ENCODE peak calls at places on chromosomes 1 and 21, in eight cellular contexts. P is psoas muscle, Y is fibroblast of lung, Z is breast epithelium, N is lung, A is right lobe of liver, O is upper lobe of right lung, B is H1. I is an unnamed sample.

GRCh38 chr1:34369701-34370455 is 193.2 kb downstream of the C1orf94 start:
- DNase-seq in A (no peak), N (peak; percentile 16), B (no peak), Z (no peak), Y (no peak), O (no peak), P (no peak), I (no peak)

GRCh38 chr21:32611471-32611997 is 643 bp downstream of the CFAP298 start:
- DNase-seq in Y (peak; percentile 44), Z (no peak), B (no peak), N (peak; percentile 35), O (peak; percentile 73), A (no peak), P (no peak), I (no peak)

GRCh38 chr1:220325306-220325995 is 53.2 kb upstream of the RAB3GAP2 start:
- DNase-seq in B (no peak), P (no peak), A (no peak), Z (no peak), N (no peak), O (no peak), Y (no peak), I (no peak)

GRCh38 chr1:160040481-160040880 is 8.7 kb upstream of the PIGM start:
- DNase-seq in A (no peak), Y (peak; percentile 14), B (no peak), Z (no peak), P (no peak), O (no peak), N (no peak), I (no peak)

GRCh38 chr1:112544753-112545152 is 36.0 kb downstream of the WNT2B start:
- DNase-seq in B (no peak), O (no peak), P (no peak), Z (no peak), N (no peak), Y (peak; percentile 66), A (no peak), I (no peak)

GRCh38 chr1:205225901-205226765 is 1.6 kb upstream of the TMCC2 start:
- DNase-seq in Z (peak; percentile 28), B (no peak), P (no peak), Y (peak; percentile 79), A (no peak), O (no peak), N (no peak), I (no peak)

GRCh38 chr1:153390938-153391710 is at the start of gene S100A8:
- DNase-seq in O (peak; percentile 83), B (no peak), N (peak; percentile 76), Z (peak; percentile 63), P (peak; percentile 84), A (peak; percentile 81), Y (no peak), I (peak; percentile 83)

GRCh38 chr21:37557261-37557950 is 190.8 kb downstream of the DYRK1A start:
- DNase-seq in O (no peak), Z (no peak), B (no peak), P (no peak), A (no peak), Y (no peak), N (no peak), I (no peak)

GRCh38 chr1:30977511-30977910 is 69.0 kb upstream of the SDC3 start:
- DNase-seq in P (no peak), O (no peak), A (no peak), Y (no peak), B (no peak), N (no peak), Z (no peak), I (no peak)

GRCh38 chr1:53835491-53835890 is 2.6 kb downstream of the NDC1 start:
- DNase-seq in Y (peak; percentile 65), B (no peak), A (no peak), P (no peak), O (no peak), Z (no peak), N (no peak), I (no peak)

GRCh38 chr1:88595355-88595754 is 88.7 kb upstream of the PKN2 start:
- DNase-seq in Y (peak; percentile 29), O (no peak), N (no peak), Z (no peak), B (no peak), P (no peak), A (no peak), I (no peak)

GRCh38 chr1:20993716-20994115 is 183.0 kb downstream of the EIF4G3 start:
- DNase-seq in Z (no peak), O (no peak), Y (no peak), B (no peak), P (no peak), N (no peak), A (no peak), I (no peak)

GRCh38 chr1:162166934-162167615 is 97.6 kb downstream of the NOS1AP start:
- DNase-seq in Y (no peak), Z (no peak), A (no peak), P (no peak), B (no peak), N (no peak), O (no peak), I (no peak)

GRCh38 chr1:156504821-156505678 is 4.5 kb upstream of the MEF2D start:
- DNase-seq in N (peak; percentile 100), Z (peak; percentile 99), Y (peak; percentile 100), P (peak; percentile 100), O (peak; percentile 100), B (peak; percentile 93), A (peak; percentile 100), I (peak; percentile 99)

GRCh38 chr1:156506450-156506849 is 5.9 kb upstream of the MEF2D start:
- DNase-seq in Z (no peak), O (no peak), P (no peak), B (no peak), N (no peak), A (no peak), Y (no peak), I (no peak)

GRCh38 chr1:156504062-156504813 is 3.7 kb upstream of the MEF2D start:
- DNase-seq in A (no peak), P (no peak), B (no peak), O (peak; percentile 12), Y (no peak), N (no peak), Z (no peak), I (no peak)

GRCh38 chr1:156503672-156504055 is 3.1 kb upstream of the MEF2D start:
- DNase-seq in Y (no peak), Z (no peak), O (no peak), P (no peak), B (no peak), A (no peak), N (no peak), I (no peak)

DNA sequence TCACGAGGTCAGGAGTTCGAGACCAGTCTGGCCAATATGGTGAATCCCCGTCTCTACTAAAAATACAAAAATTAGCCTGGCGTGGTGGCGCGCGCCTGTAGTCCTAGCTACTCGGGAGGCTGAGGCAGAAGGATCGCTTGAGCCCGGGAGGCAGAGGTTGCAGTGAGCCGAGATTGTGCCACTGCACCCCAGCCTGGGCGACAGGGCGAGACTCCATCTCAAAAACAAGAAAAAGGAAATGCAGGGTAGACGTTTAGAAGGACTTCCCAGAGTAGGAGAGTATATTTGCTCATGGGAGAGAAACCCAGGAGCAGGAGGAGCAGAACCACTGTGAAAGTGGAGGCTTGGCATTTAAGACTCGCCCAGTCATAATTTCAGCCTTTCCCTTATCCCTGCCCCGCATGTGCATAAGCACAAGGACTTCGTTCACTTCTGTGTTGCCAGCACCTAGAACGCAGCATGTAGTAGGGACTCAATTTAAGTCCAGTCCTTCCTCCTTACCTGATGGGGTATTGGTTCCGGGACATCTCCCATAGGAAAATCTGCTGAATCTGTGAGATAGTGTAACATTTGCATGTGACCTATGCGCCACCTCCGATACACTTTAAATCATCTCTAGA is 5.2 kb upstream of the MEF2D start:
- DNase-seq in P (no peak), Y (no peak), Z (no peak), A (no peak), B (no peak), O (no peak), N (no peak), I (no peak)
- H3K27me3 ChIP-seq in P (no peaks in the 10 kb centered on the region), Y (no peaks in the 10 kb centered on the region), Z (no peaks in the 10 kb centered on the region), A (no peaks in the 10 kb centered on the region), B (no peaks in the 10 kb centered on the region), O (no peaks in the 10 kb centered on the region), N (no peaks in the 10 kb centered on the region), I (no peaks in the 10 kb centered on the region)

DNA sequence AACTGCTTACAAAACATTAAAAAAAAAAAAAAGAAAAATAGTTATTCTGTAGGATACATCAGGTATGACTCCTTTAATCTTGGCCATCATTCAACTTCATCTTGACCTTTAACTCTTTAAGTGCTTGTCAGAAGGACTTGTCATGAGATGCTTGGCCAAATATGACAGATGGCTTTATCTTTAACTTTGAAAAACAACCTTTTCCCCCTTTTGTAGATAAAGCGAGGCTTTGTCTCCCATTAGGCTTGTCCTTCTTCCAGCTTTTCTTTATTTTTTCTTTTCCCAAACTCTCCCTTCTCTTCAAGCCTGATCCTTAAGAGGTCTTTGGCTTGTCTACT is 2.3 kb downstream of the SRSF10 start:
- DNase-seq in Z (no peak), N (no peak), O (no peak), A (no peak), Y (peak; percentile 20), B (no peak), P (no peak), I (no peak)
- H3K4me1 ChIP-seq in Z (no peaks in the 10 kb centered on the region), N (peaks cover 6% of the 10 kb centered on the region), O (peaks cover 34% of the 10 kb centered on the region), A (no peaks in the 10 kb centered on the region), Y (peaks cover 11% of the 10 kb centered on the region), B (peaks cover 4% of the 10 kb centered on the region), P (peaks cover 39% of the 10 kb centered on the region), I (peaks cover 50% of the 10 kb centered on the region)

DNA sequence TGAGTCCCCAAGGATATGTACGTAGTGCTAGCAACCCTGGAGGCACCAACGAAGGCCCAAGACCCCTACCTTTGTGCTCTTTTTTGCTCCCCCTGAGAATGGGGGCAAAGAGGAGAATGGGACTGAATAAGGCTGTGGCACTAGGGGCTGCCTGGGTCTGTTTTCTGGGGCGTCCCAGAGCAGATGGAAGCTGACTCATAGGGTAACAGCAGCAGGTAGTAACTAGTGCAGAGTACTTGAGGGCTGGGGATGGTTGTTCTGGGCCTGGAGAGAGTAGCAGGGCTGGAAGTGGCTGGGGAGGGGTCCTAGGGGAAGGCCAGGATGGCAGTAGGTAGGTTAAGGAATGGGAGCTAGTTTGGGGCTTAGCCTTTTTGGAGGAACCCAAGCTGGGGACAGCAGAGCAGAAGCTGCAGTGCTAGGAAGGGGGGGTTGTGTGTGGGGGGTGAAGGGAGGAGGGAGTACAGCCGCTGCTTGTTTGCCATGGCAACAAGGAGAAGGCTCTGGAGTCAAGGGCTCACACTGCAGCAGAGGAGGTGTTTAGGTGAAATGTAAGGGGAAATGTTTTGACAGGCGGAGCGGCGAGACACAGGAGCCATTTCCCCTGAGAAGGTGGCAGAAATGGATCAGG is 1.8 kb downstream of the NCDN start:
- DNase-seq in O (no peak), N (no peak), Z (no peak), P (peak; percentile 47), A (no peak), Y (no peak), B (no peak), I (no peak)
- H3K4me3 ChIP-seq in O (no peak overlapping the region), N (no peak overlapping the region), Z (no peak overlapping the region), P (no peak overlapping the region), A (no peak overlapping the region), Y (no peak overlapping the region), B (peak overlapping the region; percentile 72), I (no peak overlapping the region)

DNA sequence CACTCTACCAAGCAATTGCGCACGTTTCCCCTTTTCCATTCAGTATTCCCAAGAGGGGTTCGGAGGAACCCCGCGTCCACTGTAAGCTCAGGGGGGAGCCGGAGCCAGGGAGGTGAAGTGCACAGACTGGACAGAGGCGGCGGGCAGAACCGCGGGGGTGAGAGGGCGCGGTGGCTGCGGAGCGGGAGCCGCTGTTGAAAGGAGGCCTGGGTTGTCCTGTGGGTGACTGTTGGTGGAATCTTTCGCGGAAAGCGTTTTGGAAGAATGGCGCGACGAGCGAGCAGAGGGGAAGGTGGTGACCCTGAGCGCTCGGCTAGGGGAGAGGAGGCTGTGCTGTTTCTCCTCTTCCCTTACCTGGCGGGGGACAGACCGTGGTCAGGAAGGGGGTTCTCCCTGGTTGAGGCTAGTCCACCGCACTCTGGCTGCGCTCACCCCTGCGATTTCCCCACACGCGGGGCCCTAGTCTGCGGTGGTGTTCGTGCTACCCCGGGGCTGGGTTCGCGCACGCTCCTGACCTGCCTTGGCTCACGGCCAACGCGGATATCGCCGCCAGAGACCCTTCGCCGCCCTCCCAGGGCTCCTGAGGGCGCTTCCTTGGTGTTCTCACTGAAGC is 92.8 kb downstream of the PRKAB2 start:
- DNase-seq in O (no peak), Z (no peak), B (no peak), Y (no peak), A (no peak), P (no peak), N (no peak), I (no peak)
- H3K27me3 ChIP-seq in O (peaks cover 75% of the 10 kb centered on the region), Z (peaks cover 5% of the 10 kb centered on the region), B (peaks cover 96% of the 10 kb centered on the region), Y (peaks cover 58% of the 10 kb centered on the region), A (no peaks in the 10 kb centered on the region), P (peaks cover 40% of the 10 kb centered on the region), N (peaks cover 20% of the 10 kb centered on the region), I (peaks cover 72% of the 10 kb centered on the region)

I was measured in gastrocnemius medialis.